ENCODE peak calls at places on chromosome 15, in ten cellular contexts. V, J, H, Z, X, G, A, U, C and R are unnamed samples. For H3K36me3 and H3K9me3, the result is how much of the 10 kb centered on the place peaks cover.

GRCh38 chr15:34584321-34584668 is 844 bp upstream of the GOLGA8B start:
- DNase-seq in V (no peak), J (peak), H (no peak), Z (no peak), X (no peak), G (no peak), A (no peak), U (no peak), C (no peak), R (no peak)

GRCh38 chr15:98561169-98561941 is 87.0 kb upstream of the IGF1R start:
- DNase-seq in V (no peak), J (no peak), H (no peak), Z (no peak), X (no peak), G (no peak), A (no peak), U (no peak), C (no peak), R (no peak)

GRCh38 chr15:53802672-53803071 is 43.2 kb upstream of the WDR72 start:
- DNase-seq in V (no peak), J (no peak), H (no peak), Z (no peak), X (no peak), G (no peak), A (no peak), U (no peak), C (no peak), R (no peak)

GRCh38 chr15:70605606-70606410 is 157.6 kb downstream of the UACA start:
- DNase-seq in V (peak), J (no peak), H (peak), Z (no peak), X (no peak), G (peak), A (peak), U (no peak), C (peak), R (no peak)

GRCh38 chr15:43771816-43772215 is 5.0 kb downstream of the ELL3 start:
- DNase-seq in V (no peak), J (no peak), H (no peak), Z (no peak), X (no peak), G (no peak), A (no peak), U (no peak), C (no peak), R (peak)

GRCh38 chr15:50227076-50227475 is 38.5 kb downstream of the HDC start:
- DNase-seq in V (no peak), J (no peak), H (peak), Z (no peak), X (peak), G (no peak), A (no peak), U (no peak), C (no peak), R (no peak)

GRCh38 chr15:101479342-101479845 is 10.1 kb downstream of the PCSK6 start:
- DNase-seq in V (no peak), J (peak), H (no peak), Z (no peak), X (no peak), G (no peak), A (no peak), U (peak), C (peak), R (no peak)

GRCh38 chr15:80937718-80938117 is 51.9 kb downstream of the MESD start:
- DNase-seq in V (no peak), J (no peak), H (no peak), Z (no peak), X (no peak), G (no peak), A (no peak), U (no peak), C (no peak), R (no peak)

GRCh38 chr15:55998478-55998877 is 5.1 kb upstream of the NEDD4 start:
- DNase-seq in V (no peak), J (no peak), H (no peak), Z (no peak), X (no peak), G (no peak), A (no peak), U (no peak), C (no peak), R (no peak)

GRCh38 chr15:100189319-100189718 is 152.5 kb downstream of the ADAMTS17 start:
- DNase-seq in V (no peak), J (no peak), H (no peak), Z (no peak), X (no peak), G (no peak), A (no peak), U (no peak), C (no peak), R (no peak)

GRCh38 chr15:58258501-58259274 is 120.5 kb downstream of the AQP9 start:
- DNase-seq in V (no peak), J (no peak), H (no peak), Z (no peak), X (no peak), G (no peak), A (no peak), U (no peak), C (no peak), R (peak)

GRCh38 chr15:70344666-70345065 is 246.9 kb upstream of the TLE3 start:
- DNase-seq in V (no peak), J (no peak), H (no peak), Z (no peak), X (peak), G (peak), A (no peak), U (no peak), C (no peak), R (no peak)

GRCh38 chr15:45088801-45089711 is 24.9 kb downstream of the DUOX2 start:
- DNase-seq in V (no peak), J (no peak), H (no peak), Z (no peak), X (no peak), G (no peak), A (no peak), U (no peak), C (no peak), R (no peak)

GRCh38 chr15:76401285-76401684 is 64.7 kb downstream of the ISL2 start:
- DNase-seq in V (no peak), J (no peak), H (peak), Z (no peak), X (no peak), G (no peak), A (no peak), U (no peak), C (no peak), R (no peak)

GRCh38 chr15:101296418-101297405 is 1.7 kb upstream of the SNRPA1 start:
- DNase-seq in V (no peak), J (no peak), H (peak), Z (no peak), X (no peak), G (no peak), A (no peak), U (no peak), C (no peak), R (no peak)

GRCh38 chr15:51244366-51244977 is 93.9 kb downstream of the CYP19A1 start:
- DNase-seq in V (no peak), J (no peak), H (peak), Z (no peak), X (no peak), G (no peak), A (no peak), U (no peak), C (no peak), R (no peak)

GRCh38 chr15:70299931-70300858 is 202.5 kb upstream of the TLE3 start:
- DNase-seq in V (peak), J (no peak), H (no peak), Z (peak), X (no peak), G (no peak), A (no peak), U (peak), C (no peak), R (no peak)

GRCh38 chr15:66894986-66895780 is 170.2 kb upstream of the SMAD3 start:
- DNase-seq in V (no peak), J (no peak), H (no peak), Z (no peak), X (peak), G (no peak), A (no peak), U (no peak), C (peak), R (no peak)

GRCh38 chr15:101054991-101055390 is 135.8 kb downstream of the LRRK1 start:
- DNase-seq in V (no peak), J (no peak), H (no peak), Z (no peak), X (peak), G (no peak), A (no peak), U (peak), C (peak), R (no peak)

GRCh38 chr15:90979582-90979981 is 14.8 kb downstream of the PRC1 start:
- DNase-seq in V (no peak), J (no peak), H (peak), Z (no peak), X (no peak), G (no peak), A (no peak), U (no peak), C (no peak), R (no peak)

GRCh38 chr15:90866161-90866715 is 2.1 kb upstream of the FURIN start:
- DNase-seq in V (no peak), J (no peak), H (no peak), Z (no peak), X (no peak), G (peak), A (no peak), U (no peak), C (no peak), R (no peak)

GRCh38 chr15:74592222-74592621 is 23.4 kb upstream of the CLK3 start:
- DNase-seq in V (no peak), J (no peak), H (no peak), Z (no peak), X (no peak), G (peak), A (no peak), U (no peak), C (no peak), R (no peak)

GRCh38 chr15:60912984-60913697 is 316.0 kb downstream of the RORA start:
- DNase-seq in V (no peak), J (no peak), H (no peak), Z (no peak), X (no peak), G (peak), A (no peak), U (no peak), C (peak), R (peak)

GRCh38 chr15:71526061-71526460 is 284.3 kb upstream of the NR2E3 start:
- DNase-seq in V (no peak), J (no peak), H (peak), Z (no peak), X (no peak), G (no peak), A (no peak), U (no peak), C (no peak), R (no peak)

GRCh38 chr15:40595219-40595618 is 1.2 kb downstream of the KNL1 start:
- DNase-seq in V (no peak), J (no peak), H (no peak), Z (no peak), X (no peak), G (no peak), A (no peak), U (no peak), C (no peak), R (no peak)

GRCh38 chr15:92500023-92500630 is 106.4 kb downstream of the ST8SIA2 start:
- DNase-seq in V (no peak), J (no peak), H (no peak), Z (no peak), X (peak), G (no peak), A (no peak), U (no peak), C (no peak), R (no peak)

GRCh38 chr15:101723161-101723873 is 956 bp downstream of the TARS3 start:
- DNase-seq in V (peak), J (no peak), H (peak), Z (peak), X (no peak), G (no peak), A (no peak), U (no peak), C (no peak), R (no peak)

DNA sequence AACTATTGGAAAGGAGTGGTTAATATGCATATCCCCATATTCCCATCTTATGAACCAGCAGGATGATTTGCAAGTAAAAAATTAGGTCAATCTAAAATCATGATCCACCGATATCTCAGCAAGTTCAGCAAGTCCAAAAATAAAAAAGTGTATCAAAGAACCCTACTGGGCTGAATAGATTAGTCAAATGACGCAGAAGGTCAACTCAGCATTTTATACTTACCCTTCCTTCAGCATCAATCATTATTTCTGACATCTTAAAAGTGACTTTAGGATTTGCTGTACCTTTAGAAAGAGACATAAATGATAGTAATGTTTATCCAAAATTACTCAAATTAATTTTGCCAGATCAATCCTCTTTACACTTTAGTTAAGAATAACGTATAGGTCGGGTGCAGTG is 32.6 kb downstream of the DPP8 start:
- DNase-seq in V (no peak), J (no peak), H (no peak), Z (no peak), X (no peak), G (no peak), A (no peak), U (no peak), C (no peak), R (no peak)
- H3K36me3 ChIP-seq in V (half or more), J (half or more), H (under half), Z (under half), X (under half), G (under half), A (under half), U (half or more), C (under half), R (half or more)

GRCh38 chr15:94230886-94231727 is at the start of gene MCTP2:
- DNase-seq in V (peak), J (no peak), H (peak), Z (peak), X (peak), G (peak), A (peak), U (peak), C (peak), R (peak)
- TF ChIP-seq POLR2A in V (peak), J (no peak), H (peak), Z (peak), X (no peak), G (peak), A (no peak), U (peak), C (no peak), R (no peak)

GRCh38 chr15:68098465-68098864 is 44.4 kb downstream of the PIAS1 start:
- DNase-seq in V (no peak), J (no peak), H (no peak), Z (no peak), X (no peak), G (no peak), A (no peak), U (no peak), C (no peak), R (no peak)
- H3K9me3 ChIP-seq in V (under half), J (under half), H (under half), Z (under half), X (under half), G (under half), A (under half), U (under half), C (under half), R (under half)

GRCh38 chr15:22866066-22866465 is 27.6 kb downstream of the NIPA2 start:
- DNase-seq in V (no peak), J (no peak), H (peak), Z (no peak), X (no peak), G (no peak), A (no peak), U (no peak), C (no peak), R (no peak)
- H3K36me3 ChIP-seq in V (under half), J (half or more), H (half or more), Z (under half), X (under half), G (under half), A (under half), U (half or more), C (under half), R (under half)

DNA sequence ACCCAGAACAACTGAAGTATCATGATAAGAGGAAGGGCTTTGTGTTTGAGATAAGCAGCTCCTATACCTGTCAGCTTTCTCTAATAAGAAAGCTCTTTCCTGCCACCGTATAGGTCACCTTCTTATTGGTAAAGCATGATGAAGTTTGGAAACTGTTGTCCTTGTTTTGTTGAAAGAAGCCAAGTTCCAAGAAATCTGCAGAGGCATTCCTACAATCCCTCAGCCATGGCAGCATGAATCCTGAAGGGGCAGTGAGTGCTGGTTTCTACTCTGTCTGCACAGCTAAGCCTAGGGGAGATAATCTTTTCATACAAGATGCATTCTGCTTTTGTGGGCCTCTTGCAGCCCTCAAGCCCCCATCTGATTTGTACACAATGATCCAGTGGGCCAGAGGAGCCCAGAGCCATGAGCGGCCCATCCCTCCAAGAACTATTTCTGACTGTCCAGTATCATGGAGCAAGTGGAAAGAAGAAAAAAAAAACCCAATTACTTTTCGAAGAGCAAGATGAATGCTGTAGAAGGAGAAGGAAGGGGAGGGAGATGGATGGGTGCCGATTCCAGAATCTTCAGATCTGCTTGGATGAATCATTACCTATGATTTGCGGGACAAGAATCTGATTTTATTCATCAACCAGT is 1.9 kb upstream of the THBS1 start:
- DNase-seq in V (no peak), J (no peak), H (peak), Z (no peak), X (no peak), G (no peak), A (no peak), U (no peak), C (no peak), R (no peak)
- TF ChIP-seq POLR2A in V (no peak), J (no peak), H (no peak), Z (no peak), X (no peak), G (no peak), A (no peak), U (no peak), C (no peak), R (no peak)

GRCh38 chr15:25236143-25236860 is 202.5 kb downstream of the UBE3A start:
- DNase-seq in V (no peak), J (no peak), H (no peak), Z (no peak), X (no peak), G (no peak), A (peak), U (peak), C (no peak), R (no peak)
- H3K9me3 ChIP-seq in V (under half), J (under half), H (half or more), Z (under half), X (half or more), G (under half), A (under half), U (half or more), C (under half), R (under half)

DNA sequence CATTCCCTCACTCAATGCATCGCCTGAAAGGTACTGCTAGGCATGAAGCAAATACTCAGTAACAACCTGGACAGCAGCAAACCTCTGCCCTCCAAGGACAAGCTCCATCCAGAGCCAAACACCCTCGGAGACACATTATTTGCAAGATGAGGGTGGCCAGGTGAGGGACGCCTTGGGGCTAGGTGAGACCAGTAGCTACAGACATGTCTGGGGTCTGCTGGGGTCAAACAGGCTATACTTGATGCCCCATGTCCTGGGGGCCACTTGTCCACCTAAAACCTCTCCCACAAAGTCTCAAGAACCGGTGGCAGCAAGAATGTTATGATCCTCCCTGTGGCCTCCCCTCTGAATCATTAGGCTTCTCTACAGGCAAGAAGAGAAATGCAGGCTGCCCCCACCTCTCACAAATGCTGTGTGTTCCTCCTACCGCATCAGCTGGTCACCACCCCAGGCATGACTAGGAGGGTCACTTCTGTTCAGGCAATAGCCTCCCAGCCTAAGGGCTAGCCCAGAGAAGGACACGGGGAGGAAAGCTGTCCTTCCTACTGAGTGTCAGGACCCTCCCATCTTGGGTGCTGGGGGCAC is 54.3 kb downstream of the TBC1D2B start:
- DNase-seq in V (no peak), J (no peak), H (no peak), Z (no peak), X (no peak), G (no peak), A (no peak), U (no peak), C (no peak), R (no peak)
- H3K36me3 ChIP-seq in V (under half), J (under half), H (half or more), Z (under half), X (under half), G (under half), A (under half), U (half or more), C (under half), R (under half)